ENCODE peak calls at places on chromosomes 12 and 14, in seven cellular contexts. E is mesendoderm, K is IMR-90, B is neuronal stem cell, W is H9, O is H1, L is trophoblast cell. G is an unnamed sample.
A peak's percentile ranks its signal among the peaks of the same experiment; 100 is the strongest.

GRCh38 chr14:90828642-90829487 is 12.6 kb upstream of the TTC7B start:
- DNase-seq in E (no peak), K (no peak), B (no peak), W (no peak), O (no peak), L (peak; percentile 79), G (peak; percentile 57)

GRCh38 chr14:71824816-71825215 is 107.4 kb upstream of the RGS6 start:
- DNase-seq in E (no peak), K (no peak), B (no peak), W (no peak), O (no peak), L (no peak), G (no peak)

GRCh38 chr12:123421314-123421713 is 15.2 kb downstream of the RILPL2 start:
- DNase-seq in E (peak; percentile 25), K (no peak), B (no peak), W (no peak), O (no peak), L (no peak), G (no peak)

GRCh38 chr14:105841022-105842009 is 314.9 kb downstream of the TMEM121 start:
- DNase-seq in E (no peak), K (no peak), B (no peak), W (peak; percentile 5), O (no peak), L (no peak), G (no peak)

GRCh38 chr12:120748242-120748641 is 22.6 kb downstream of the ACADS start:
- DNase-seq in E (no peak), K (no peak), B (no peak), W (no peak), O (no peak), L (no peak), G (peak; percentile 9)

GRCh38 chr12:105485926-105486325 is 155.4 kb downstream of the C12orf75 start:
- DNase-seq in E (no peak), K (peak; percentile 31), B (no peak), W (no peak), O (no peak), L (no peak), G (peak; percentile 16)

GRCh38 chr12:123815968-123816367 is 53.9 kb downstream of the DNAH10 start:
- DNase-seq in E (no peak), K (no peak), B (no peak), W (no peak), O (no peak), L (no peak), G (no peak)

GRCh38 chr12:105775351-105775750 is 363.4 kb downstream of the NUAK1 start:
- DNase-seq in E (no peak), K (peak; percentile 23), B (no peak), W (no peak), O (no peak), L (no peak), G (peak; percentile 55)

GRCh38 chr14:100860556-100861187 is 34.8 kb downstream of the MEG3 start:
- DNase-seq in E (no peak), K (no peak), B (no peak), W (no peak), O (no peak), L (no peak), G (no peak)

GRCh38 chr12:68007466-68007865 is 18.2 kb downstream of the IFNG-AS1 start:
- DNase-seq in E (no peak), K (peak; percentile 10), B (no peak), W (no peak), O (no peak), L (no peak), G (peak; percentile 51)

GRCh38 chr14:101489092-101489760 is 72.1 kb upstream of the DIO3 start:
- DNase-seq in E (no peak), K (no peak), B (no peak), W (no peak), O (no peak), L (no peak), G (no peak)

GRCh38 chr12:67366530-67367196 is 97.5 kb downstream of the CAND1 start:
- DNase-seq in E (no peak), K (peak; percentile 66), B (no peak), W (no peak), O (no peak), L (peak; percentile 75), G (peak; percentile 64)

GRCh38 chr12:51924551-51925399 is 17.5 kb downstream of the ACVRL1 start:
- DNase-seq in E (no peak), K (no peak), B (no peak), W (no peak), O (no peak), L (no peak), G (no peak)

GRCh38 chr12:47819544-47819901 is 180 bp downstream of the HDAC7 start:
- DNase-seq in E (no peak), K (no peak), B (no peak), W (no peak), O (no peak), L (no peak), G (no peak)

GRCh38 chr12:27667540-27667939 is 28.7 kb upstream of the REP15 start:
- DNase-seq in E (no peak), K (peak; percentile 76), B (no peak), W (no peak), O (no peak), L (no peak), G (peak; percentile 30)

GRCh38 chr14:73241481-73242165 is 4.3 kb downstream of the PAPLN start:
- DNase-seq in E (no peak), K (no peak), B (no peak), W (no peak), O (no peak), L (no peak), G (no peak)

GRCh38 chr14:75274899-75275569 is 3.6 kb upstream of the FOS start:
- DNase-seq in E (no peak), K (peak; percentile 96), B (no peak), W (no peak), O (no peak), L (peak; percentile 57), G (peak; percentile 97)

GRCh38 chr12:96907681-96908163 is 665 bp downstream of the NEDD1 start:
- DNase-seq in E (peak; percentile 70), K (peak; percentile 25), B (peak; percentile 37), W (peak; percentile 52), O (no peak), L (no peak), G (peak; percentile 55)

GRCh38 chr12:94644141-94644575 is 6.2 kb downstream of the TMCC3 start:
- DNase-seq in E (no peak), K (peak; percentile 24), B (no peak), W (no peak), O (no peak), L (no peak), G (peak; percentile 63)
- H3K9ac ChIP-seq in E (no peak overlapping the region), K (no peak overlapping the region), B (no peak overlapping the region), W (no peak overlapping the region), O (no peak overlapping the region), L (no peak overlapping the region), G (no peak overlapping the region)

GRCh38 chr12:1857086-1857485 is 36.7 kb downstream of the LRTM2 start:
- DNase-seq in E (no peak), K (no peak), B (no peak), W (no peak), O (no peak), L (no peak), G (no peak)

GRCh38 chr12:1852076-1852475 is 31.7 kb downstream of the LRTM2 start:
- DNase-seq in E (no peak), K (no peak), B (no peak), W (no peak), O (no peak), L (no peak), G (no peak)

GRCh38 chr12:1851126-1851791 is 30.9 kb downstream of the LRTM2 start:
- DNase-seq in E (no peak), K (peak; percentile 56), B (no peak), W (no peak), O (no peak), L (no peak), G (no peak)

GRCh38 chr12:1855241-1855640 is 34.9 kb downstream of the LRTM2 start:
- DNase-seq in E (peak; percentile 46), K (peak; percentile 9), B (peak; percentile 11), W (peak; percentile 27), O (no peak), L (no peak), G (no peak)

GRCh38 chr12:1853716-1854115 is 33.4 kb downstream of the LRTM2 start:
- DNase-seq in E (no peak), K (no peak), B (no peak), W (peak; percentile 15), O (no peak), L (no peak), G (no peak)
- H3K18ac ChIP-seq in E (no peak overlapping the region), K (no peak overlapping the region), B (no peak overlapping the region), W (no peak overlapping the region), O (no peak overlapping the region), L (no peak overlapping the region), G (no peak overlapping the region)

DNA sequence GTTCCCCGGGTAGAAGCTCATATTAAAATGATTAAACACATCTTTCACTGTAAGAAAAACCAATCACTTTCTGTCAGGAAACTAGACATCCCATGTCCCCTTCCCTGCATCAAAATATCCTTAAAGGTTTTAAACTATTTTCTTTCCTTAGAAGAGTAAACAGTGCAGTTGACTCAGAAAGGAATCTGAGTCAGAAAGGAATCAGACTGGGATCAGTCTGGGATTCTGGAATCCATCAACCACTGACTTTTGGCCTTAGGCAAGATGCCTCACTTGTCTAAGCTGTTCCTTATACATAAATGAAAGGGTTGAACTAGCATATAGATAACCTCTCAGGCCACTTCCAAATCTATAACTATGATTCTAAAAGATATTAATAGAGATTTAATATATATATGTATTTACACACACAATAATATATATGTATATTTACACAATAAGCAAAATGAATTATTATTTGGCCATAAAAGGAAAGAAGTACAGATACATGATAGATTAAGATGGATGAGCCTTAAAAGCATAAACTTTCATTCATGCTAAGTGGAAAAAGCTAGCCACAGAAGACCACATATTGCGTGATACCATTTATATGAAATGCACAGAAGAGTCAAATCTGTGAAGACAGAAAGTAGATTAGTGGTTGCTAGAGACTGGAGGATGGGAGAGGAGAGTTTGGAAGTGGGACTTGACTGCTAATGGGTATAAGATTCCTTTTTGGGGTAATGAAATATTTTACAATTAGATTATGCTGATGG is 114.4 kb downstream of the SLC38A1 start:
- DNase-seq in E (no peak), K (peak; percentile 81), B (no peak), W (no peak), O (no peak), L (peak; percentile 71), G (peak; percentile 91)
- H3K9ac ChIP-seq in E (no peak overlapping the region), K (no peak overlapping the region), B (no peak overlapping the region), W (no peak overlapping the region), O (no peak overlapping the region), L (no peak overlapping the region), G (peak overlapping the region; percentile 60)

DNA sequence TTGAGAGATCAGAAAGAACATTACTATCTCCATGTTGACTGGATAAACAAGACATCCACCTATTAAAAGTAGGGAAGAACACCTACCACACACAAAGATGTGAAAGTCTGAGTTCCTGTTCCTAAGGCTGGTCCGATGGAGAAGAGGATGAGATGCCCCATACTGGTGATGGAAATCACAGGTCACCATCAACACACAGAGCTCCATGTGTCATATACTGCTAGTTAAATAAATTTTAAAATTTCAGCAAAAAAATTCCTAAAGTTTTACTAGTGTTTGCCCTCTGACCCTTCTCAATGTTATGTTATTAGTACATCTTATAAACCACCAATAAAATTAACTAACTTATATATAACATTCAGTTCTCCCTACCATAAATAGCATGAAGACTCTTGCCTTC is 59.1 kb downstream of the KCNA5 start:
- DNase-seq in E (no peak), K (no peak), B (no peak), W (no peak), O (no peak), L (no peak), G (no peak)
- H3K18ac ChIP-seq in E (no peak overlapping the region), K (peak overlapping the region; percentile 97), B (no peak overlapping the region), W (no peak overlapping the region), O (no peak overlapping the region), L (no peak overlapping the region), G (no peak overlapping the region)

G was measured in mesenchymal stem cell.